ENCODE peak calls at places on chromosomes 12 and 14, in four cellular contexts. V is HTR-8/SVneo, N is AG09309, Y is ovary. X is an unnamed sample.
A peak's percentile ranks its signal among the peaks of the same experiment; 100 is the strongest.

GRCh38 chr12:31845613-31846321 is 113.4 kb upstream of the RESF1 start:
- DNase-seq in V (no peak), N (no peak), Y (no peak), X (no peak)

GRCh38 chr12:118311666-118312065 is 61.0 kb downstream of the TAOK3 start:
- DNase-seq in V (no peak), N (no peak), Y (no peak), X (no peak)

GRCh38 chr12:114746297-114747074 is 62.5 kb upstream of the TBX3 start:
- DNase-seq in V (no peak), N (peak; percentile 41), Y (peak; percentile 47), X (no peak)

GRCh38 chr14:89576132-89576923 is 159.3 kb upstream of the FOXN3 start:
- DNase-seq in V (no peak), N (no peak), Y (no peak), X (no peak)

GRCh38 chr12:89833337-89834252 is 125.0 kb upstream of the ATP2B1 start:
- DNase-seq in V (no peak), N (peak; percentile 49), Y (no peak), X (no peak)

GRCh38 chr12:131194166-131194565 is 240.5 kb downstream of the ADGRD1 start:
- DNase-seq in V (no peak), N (no peak), Y (no peak), X (no peak)

GRCh38 chr14:58887931-58888330 is 250.2 kb downstream of the DACT1 start:
- DNase-seq in V (no peak), N (no peak), Y (no peak), X (no peak)

GRCh38 chr12:7989827-7990491 is 42.6 kb upstream of the FOXJ2 start:
- DNase-seq in V (no peak), N (no peak), Y (no peak), X (no peak)

GRCh38 chr12:25384954-25385216 is 134.2 kb upstream of the KRAS start:
- DNase-seq in V (no peak), N (no peak), Y (no peak), X (no peak)

GRCh38 chr14:61330511-61330910 is 9.1 kb downstream of the PRKCH start:
- DNase-seq in V (no peak), N (no peak), Y (no peak), X (no peak)

GRCh38 chr12:57181561-57182155 is 34.2 kb upstream of the LRP1-AS start:
- DNase-seq in V (no peak), N (peak; percentile 81), Y (no peak), X (no peak)

GRCh38 chr12:52658196-52658595 is 6.2 kb upstream of the KRT2 start:
- DNase-seq in V (no peak), N (no peak), Y (no peak), X (no peak)

X was measured in dorsolateral prefrontal cortex.